ENCODE peak calls at places on chromosomes 1 and 21, in eight cellular contexts. Z, K, U, X, Q, H, J and R are unnamed samples.

GRCh38 chr1:72284398-72285073 is 2.2 kb upstream of the NEGR1 start:
- DNase-seq in Z (peak; percentile 97), K (peak; percentile 58), U (peak; percentile 8), X (peak; percentile 60), Q (peak; percentile 89), H (peak; percentile 30), J (peak; percentile 28), R (peak; percentile 95)

GRCh38 chr1:162407539-162407938 is 4.4 kb downstream of the SH2D1B start:
- DNase-seq in Z (no peak), K (no peak), U (no peak), X (no peak), Q (no peak), H (no peak), J (no peak), R (no peak)

GRCh38 chr1:24688033-24688432 is 44.9 kb downstream of the SRRM1 start:
- DNase-seq in Z (no peak), K (no peak), U (no peak), X (no peak), Q (no peak), H (no peak), J (no peak), R (no peak)

GRCh38 chr1:161531986-161532875 is 7.9 kb downstream of the HSPA6 start:
- DNase-seq in Z (no peak), K (no peak), U (no peak), X (no peak), Q (peak; percentile 13), H (no peak), J (no peak), R (no peak)

GRCh38 chr1:160169553-160170399 is 18.4 kb downstream of the ATP1A4 start:
- DNase-seq in Z (no peak), K (no peak), U (no peak), X (peak; percentile 57), Q (peak; percentile 79), H (no peak), J (peak; percentile 48), R (no peak)

GRCh38 chr1:54934869-54935268 is 45.6 kb upstream of the TMEM61 start:
- DNase-seq in Z (peak; percentile 84), K (no peak), U (peak; percentile 42), X (no peak), Q (peak; percentile 86), H (no peak), J (no peak), R (no peak)

GRCh38 chr1:97350241-97350640 is 570.6 kb downstream of the DPYD start:
- DNase-seq in Z (no peak), K (no peak), U (no peak), X (no peak), Q (no peak), H (no peak), J (no peak), R (no peak)

GRCh38 chr1:9010781-9011323 is 15.4 kb downstream of the SLC2A7 start:
- DNase-seq in Z (no peak), K (no peak), U (no peak), X (no peak), Q (no peak), H (no peak), J (no peak), R (no peak)

GRCh38 chr1:159594581-159594980 is 7.0 kb downstream of the APCS start:
- DNase-seq in Z (peak; percentile 40), K (no peak), U (no peak), X (no peak), Q (peak; percentile 16), H (no peak), J (no peak), R (no peak)

GRCh38 chr1:34070201-34070836 is 94.7 kb downstream of the CSMD2 start:
- DNase-seq in Z (no peak), K (no peak), U (no peak), X (no peak), Q (no peak), H (no peak), J (no peak), R (no peak)

GRCh38 chr1:207031632-207032258 is 811 bp downstream of the C1orf116 start:
- DNase-seq in Z (no peak), K (peak; percentile 13), U (no peak), X (no peak), Q (no peak), H (no peak), J (no peak), R (no peak)

GRCh38 chr1:45001011-45001481 is 10.1 kb downstream of the HECTD3 start:
- DNase-seq in Z (no peak), K (no peak), U (no peak), X (no peak), Q (no peak), H (no peak), J (no peak), R (no peak)

GRCh38 chr1:22376001-22376400 is 75.7 kb upstream of the ZBTB40 start:
- DNase-seq in Z (no peak), K (no peak), U (no peak), X (no peak), Q (no peak), H (no peak), J (no peak), R (no peak)

GRCh38 chr21:42220138-42220701 is 1.3 kb downstream of the ABCG1 start:
- DNase-seq in Z (peak; percentile 77), K (peak; percentile 92), U (peak; percentile 75), X (peak; percentile 71), Q (peak; percentile 76), H (no peak), J (peak; percentile 45), R (peak; percentile 83)

GRCh38 chr1:113912594-113913311 is 7.6 kb downstream of the DCLRE1B start:
- DNase-seq in Z (peak; percentile 68), K (no peak), U (no peak), X (no peak), Q (peak; percentile 67), H (no peak), J (no peak), R (no peak)

GRCh38 chr1:169207825-169208520 is 101.5 kb downstream of the ATP1B1 start:
- DNase-seq in Z (no peak), K (no peak), U (no peak), X (no peak), Q (no peak), H (no peak), J (no peak), R (no peak)

GRCh38 chr1:236394016-236394481 is at the start of gene EDARADD:
- DNase-seq in Z (no peak), K (no peak), U (no peak), X (no peak), Q (peak; percentile 21), H (no peak), J (no peak), R (no peak)

GRCh38 chr1:220690140-220691038 is at the start of gene C1orf115:
- DNase-seq in Z (peak; percentile 85), K (peak; percentile 89), U (peak; percentile 24), X (peak; percentile 86), Q (peak; percentile 85), H (peak; percentile 93), J (peak; percentile 78), R (peak; percentile 64)

GRCh38 chr1:110872745-110873435 is at the start of gene CD53:
- DNase-seq in Z (no peak), K (no peak), U (no peak), X (peak; percentile 45), Q (no peak), H (no peak), J (no peak), R (no peak)

GRCh38 chr1:115364044-115364775 is 26.2 kb upstream of the NGF start:
- DNase-seq in Z (no peak), K (no peak), U (no peak), X (no peak), Q (peak; percentile 83), H (no peak), J (no peak), R (peak; percentile 72)

GRCh38 chr21:26153758-26154157 is 16.8 kb downstream of the APP start:
- DNase-seq in Z (no peak), K (no peak), U (no peak), X (no peak), Q (no peak), H (no peak), J (no peak), R (peak; percentile 44)

GRCh38 chr1:98323396-98323795 is 338.1 kb upstream of the SNX7 start:
- DNase-seq in Z (peak; percentile 75), K (no peak), U (no peak), X (no peak), Q (peak; percentile 58), H (no peak), J (no peak), R (no peak)

GRCh38 chr21:34122047-34122446 is 48.7 kb downstream of the MRPS6 start:
- DNase-seq in Z (no peak), K (no peak), U (no peak), X (no peak), Q (no peak), H (no peak), J (no peak), R (no peak)

GRCh38 chr1:10302416-10302815 is 92.0 kb downstream of the KIF1B start:
- DNase-seq in Z (no peak), K (no peak), U (no peak), X (no peak), Q (no peak), H (no peak), J (no peak), R (no peak)

GRCh38 chr1:53616511-53616910 is 122.5 kb downstream of the GLIS1 start:
- DNase-seq in Z (no peak), K (no peak), U (no peak), X (no peak), Q (no peak), H (peak; percentile 4), J (no peak), R (peak; percentile 15)

GRCh38 chr1:116940809-116941640 is 31.3 kb downstream of the PTGFRN start:
- DNase-seq in Z (no peak), K (peak; percentile 34), U (no peak), X (no peak), Q (no peak), H (no peak), J (no peak), R (no peak)

GRCh38 chr1:160705176-160705745 is 6.4 kb downstream of the CD48 start:
- DNase-seq in Z (no peak), K (no peak), U (no peak), X (peak; percentile 46), Q (no peak), H (no peak), J (no peak), R (no peak)

GRCh38 chr1:235038701-235039100 is 89.9 kb downstream of the TOMM20 start:
- DNase-seq in Z (no peak), K (no peak), U (no peak), X (no peak), Q (no peak), H (no peak), J (no peak), R (no peak)

GRCh38 chr1:159056069-159056698 is 20.4 kb downstream of the AIM2 start:
- DNase-seq in Z (no peak), K (no peak), U (no peak), X (no peak), Q (no peak), H (no peak), J (peak; percentile 5), R (no peak)

GRCh38 chr1:200302192-200302892 is 107.5 kb downstream of the ZNF281 start:
- DNase-seq in Z (peak; percentile 22), K (peak; percentile 41), U (peak; percentile 12), X (peak; percentile 59), Q (peak; percentile 51), H (peak; percentile 23), J (no peak), R (peak; percentile 50)

GRCh38 chr1:183279835-183280234 is 93.8 kb downstream of the LAMC2 start:
- DNase-seq in Z (no peak), K (no peak), U (peak; percentile 68), X (no peak), Q (no peak), H (no peak), J (no peak), R (peak; percentile 45)